ENCODE peak calls at places on chromosomes 16 and 17, in seven cellular contexts. W is esophagus muscularis mucosa, J is NB4, Y is tibial nerve, A is HCT116, E is right lobe of liver, O is adrenal gland. K is an unnamed sample.

GRCh38 chr16:67979955-67980678 is at the start of gene DPEP3:
- DNase-seq in W (no peak), J (no peak), Y (no peak), A (no peak), E (no peak), O (no peak), K (no peak)

GRCh38 chr17:61000911-61001310 is 323.3 kb downstream of the BCAS3 start:
- DNase-seq in W (no peak), J (peak), Y (no peak), A (no peak), E (no peak), O (no peak), K (no peak)

GRCh38 chr16:49652441-49653175 is 203.3 kb downstream of the ZNF423 start:
- DNase-seq in W (no peak), J (no peak), Y (peak), A (no peak), E (no peak), O (no peak), K (no peak)

GRCh38 chr17:50362661-50363060 is 10.3 kb downstream of the MRPL27 start:
- DNase-seq in W (no peak), J (no peak), Y (no peak), A (no peak), E (no peak), O (no peak), K (no peak)

GRCh38 chr16:89402962-89403361 is 87.4 kb downstream of the ANKRD11 start:
- DNase-seq in W (no peak), J (peak), Y (no peak), A (no peak), E (no peak), O (no peak), K (no peak)

GRCh38 chr16:57192720-57193486 is 6.8 kb downstream of the RSPRY1 start:
- DNase-seq in W (no peak), J (no peak), Y (no peak), A (no peak), E (no peak), O (no peak), K (no peak)

GRCh38 chr16:74438492-74438979 is 17.3 kb upstream of the CLEC18B start:
- DNase-seq in W (no peak), J (peak), Y (no peak), A (no peak), E (no peak), O (no peak), K (no peak)

GRCh38 chr17:42111901-42112551 is 488 bp downstream of the DHX58 start:
- DNase-seq in W (no peak), J (no peak), Y (no peak), A (no peak), E (no peak), O (peak), K (peak)

GRCh38 chr16:57538235-57538711 is 1.9 kb upstream of the CCDC102A start:
- DNase-seq in W (no peak), J (no peak), Y (no peak), A (no peak), E (no peak), O (no peak), K (no peak)

GRCh38 chr17:13599168-13599577 is 2.6 kb downstream of the HS3ST3A1 start:
- DNase-seq in W (no peak), J (no peak), Y (no peak), A (no peak), E (no peak), O (no peak), K (no peak)

GRCh38 chr16:80084163-80084562 is 456.6 kb upstream of the DYNLRB2 start:
- DNase-seq in W (no peak), J (no peak), Y (no peak), A (no peak), E (no peak), O (no peak), K (no peak)

GRCh38 chr16:65122974-65123845 is 1.3 kb upstream of the CDH11 start:
- DNase-seq in W (no peak), J (no peak), Y (peak), A (no peak), E (peak), O (peak), K (no peak)

GRCh38 chr17:42459983-42460300 is 1.3 kb downstream of the ATP6V0A1 start:
- DNase-seq in W (no peak), J (peak), Y (no peak), A (no peak), E (no peak), O (no peak), K (no peak)

GRCh38 chr16:631808-632358 is 1.1 kb downstream of the WFIKKN1 start:
- DNase-seq in W (no peak), J (no peak), Y (no peak), A (no peak), E (no peak), O (no peak), K (no peak)

GRCh38 chr17:44005865-44006580 is 1.6 kb downstream of the NAGS start:
- DNase-seq in W (no peak), J (peak), Y (no peak), A (no peak), E (peak), O (peak), K (no peak)

GRCh38 chr16:60166111-60166510 is 1432.0 kb upstream of the GOT2 start:
- DNase-seq in W (no peak), J (no peak), Y (no peak), A (no peak), E (no peak), O (no peak), K (no peak)

GRCh38 chr17:81962499-81963441 is 1.8 kb upstream of the NOTUM start:
- DNase-seq in W (no peak), J (no peak), Y (no peak), A (no peak), E (no peak), O (no peak), K (no peak)

GRCh38 chr17:50514936-50515702 is 6.9 kb downstream of the MYCBPAP start:
- DNase-seq in W (no peak), J (no peak), Y (peak), A (no peak), E (peak), O (peak), K (no peak)

GRCh38 chr17:74513987-74514631 is 17.2 kb downstream of the CD300LB start:
- DNase-seq in W (peak), J (peak), Y (no peak), A (peak), E (no peak), O (no peak), K (no peak)

GRCh38 chr17:71974051-71974450 is 146.8 kb upstream of the SOX9 start:
- DNase-seq in W (no peak), J (no peak), Y (no peak), A (no peak), E (no peak), O (no peak), K (no peak)

GRCh38 chr16:82694239-82694874 is 67.6 kb downstream of the CDH13 start:
- DNase-seq in W (no peak), J (no peak), Y (no peak), A (no peak), E (no peak), O (no peak), K (peak)

GRCh38 chr16:79185681-79186080 is 414.9 kb downstream of the MAF start:
- DNase-seq in W (no peak), J (no peak), Y (no peak), A (no peak), E (no peak), O (no peak), K (no peak)

GRCh38 chr17:2056221-2057129 is 1.6 kb downstream of the HIC1 start:
- DNase-seq in W (peak), J (no peak), Y (no peak), A (no peak), E (no peak), O (no peak), K (no peak)

GRCh38 chr17:28497931-28498330 is 8.2 kb upstream of the FOXN1 start:
- DNase-seq in W (no peak), J (no peak), Y (no peak), A (no peak), E (no peak), O (no peak), K (no peak)

GRCh38 chr16:30551781-30552180 is 6.4 kb downstream of the ZNF764 start:
- DNase-seq in W (no peak), J (no peak), Y (no peak), A (no peak), E (no peak), O (no peak), K (no peak)

GRCh38 chr17:73209436-73209835 is 16.6 kb downstream of the COG1 start:
- DNase-seq in W (no peak), J (no peak), Y (no peak), A (no peak), E (no peak), O (no peak), K (no peak)
- TF ChIP-seq POLR2A in W (no peak), J (no peak), Y (no peak), A (no peak), E (no peak), O (no peak), K (no peak)

DNA sequence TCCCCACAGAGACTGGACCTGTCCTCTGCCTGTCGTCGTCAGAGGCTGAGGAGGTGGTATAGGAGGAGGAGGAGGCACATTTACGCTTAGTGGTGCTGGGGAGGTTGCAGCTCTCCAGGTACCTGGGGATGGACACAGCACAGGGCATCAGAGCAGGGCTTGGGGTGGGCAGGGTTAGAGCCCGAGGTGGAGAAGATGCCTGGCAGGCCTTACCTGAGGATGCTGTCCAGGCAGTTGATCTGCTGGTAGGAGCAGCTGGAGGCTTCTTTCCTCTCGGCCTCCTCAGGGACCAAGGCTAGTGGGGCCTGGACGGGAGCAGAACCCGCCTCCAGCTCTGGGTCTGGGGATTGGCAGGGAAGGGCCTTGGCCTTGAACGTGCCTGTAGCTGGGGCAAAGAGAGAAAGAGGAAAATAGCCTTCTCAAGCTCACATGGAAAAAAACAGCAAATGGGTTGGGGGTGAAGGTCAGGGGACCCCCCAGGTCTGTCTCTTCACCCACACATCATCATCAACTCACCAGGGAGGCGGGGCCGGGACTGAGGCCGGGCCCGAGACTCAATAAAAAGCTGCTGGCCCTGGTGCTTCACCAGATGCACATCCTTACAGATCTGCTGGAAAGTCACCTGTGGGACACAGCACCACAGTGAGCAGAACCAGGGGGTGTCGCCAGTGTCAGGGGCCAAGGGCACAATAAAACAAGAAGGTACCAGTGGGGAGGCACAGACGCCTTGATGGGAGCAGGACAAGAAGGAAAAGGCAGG is 5.6 kb downstream of the PER1 start:
- DNase-seq in W (no peak), J (no peak), Y (no peak), A (no peak), E (no peak), O (peak), K (no peak)
- TF ChIP-seq POLR2A in W (no peak), J (no peak), Y (no peak), A (no peak), E (no peak), O (no peak), K (no peak)

GRCh38 chr16:75710344-75710743 is 9.1 kb upstream of the DUXB start:
- DNase-seq in W (no peak), J (no peak), Y (no peak), A (no peak), E (no peak), O (no peak), K (no peak)

DNA sequence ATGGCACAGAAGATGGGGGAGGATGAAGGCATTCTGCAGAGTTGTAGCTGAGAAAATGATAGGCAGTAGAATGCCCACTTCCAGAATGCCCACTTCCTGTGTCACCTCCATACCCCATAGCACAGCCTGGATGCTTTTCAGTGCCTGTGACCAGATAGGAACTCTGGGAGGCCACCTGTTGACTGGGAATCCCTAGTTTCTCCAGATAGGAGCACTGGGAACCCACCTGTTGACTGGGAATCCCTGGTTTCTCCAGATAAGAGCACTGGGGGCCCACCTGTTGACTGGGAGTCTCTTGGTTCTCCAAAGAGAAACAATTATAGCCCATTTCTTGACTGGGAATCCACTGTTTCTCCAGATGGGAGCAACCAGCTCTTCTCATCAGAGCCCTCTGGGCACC is 11.6 kb downstream of the CPHXL start:
- DNase-seq in W (no peak), J (no peak), Y (no peak), A (no peak), E (no peak), O (no peak), K (no peak)
- TF ChIP-seq POLR2A in W (no peak), J (no peak), Y (no peak), A (no peak), E (no peak), O (no peak), K (no peak)

GRCh38 chr16:3019594-3020246 is 448 bp upstream of the TNFRSF12A start:
- DNase-seq in W (no peak), J (no peak), Y (no peak), A (no peak), E (peak), O (no peak), K (no peak)

GRCh38 chr16:3022208-3022696 is 1.5 kb downstream of the HCFC1R1 start:
- DNase-seq in W (peak), J (peak), Y (peak), A (peak), E (peak), O (peak), K (peak)

GRCh38 chr16:3021449-3022207 is 1.5 kb downstream of the TNFRSF12A start:
- DNase-seq in W (no peak), J (peak), Y (peak), A (peak), E (peak), O (peak), K (peak)

GRCh38 chr16:3020247-3020603 is at the start of gene TNFRSF12A:
- DNase-seq in W (peak), J (peak), Y (peak), A (peak), E (peak), O (peak), K (peak)

GRCh38 chr16:3020604-3021448 is 658 bp downstream of the TNFRSF12A start:
- DNase-seq in W (peak), J (peak), Y (peak), A (peak), E (peak), O (peak), K (peak)
- TF ChIP-seq POLR2A in W (no peak), J (no peak), Y (no peak), A (no peak), E (peak), O (no peak), K (peak)

DNA sequence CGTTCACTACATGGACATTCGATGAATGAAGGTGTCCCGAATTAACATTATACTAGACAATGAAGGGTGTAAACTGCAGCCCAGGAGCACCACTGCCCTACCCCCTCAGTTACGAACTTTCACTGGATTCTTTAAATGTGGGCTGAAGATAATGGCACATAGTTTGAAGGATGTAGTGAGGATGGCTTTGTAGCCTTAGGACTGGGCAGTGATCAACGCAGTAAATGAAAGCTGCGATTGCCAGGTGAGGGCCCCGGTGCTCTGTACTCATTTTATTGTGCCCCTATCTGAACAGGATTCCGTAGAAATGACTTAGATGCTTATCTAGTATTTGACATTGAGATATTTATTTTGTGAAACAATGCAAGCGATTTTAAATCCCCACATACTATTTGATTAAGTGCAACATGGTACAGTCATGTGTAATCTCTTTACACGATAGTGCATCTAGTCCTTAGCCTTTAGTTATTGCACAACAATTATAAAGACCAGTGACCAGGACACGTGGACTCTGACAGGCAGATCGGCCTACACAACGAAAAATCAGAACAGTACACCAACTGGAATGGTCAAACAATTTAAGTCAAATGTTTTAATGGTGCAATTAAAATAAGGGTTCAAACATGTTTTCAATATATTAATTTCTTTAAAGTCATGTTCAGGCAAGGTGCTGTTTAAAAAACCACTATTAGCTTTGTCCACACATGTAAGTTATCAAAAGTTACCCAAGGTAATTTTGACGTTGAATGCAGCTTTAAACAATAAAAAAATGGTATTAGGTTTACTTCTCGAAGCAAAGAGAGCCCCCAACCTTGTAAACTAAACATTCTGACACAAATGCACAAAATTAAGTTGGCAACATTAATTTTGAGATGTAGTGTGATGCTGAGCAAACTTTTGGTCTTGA is 17.4 kb upstream of the ERN1 start:
- DNase-seq in W (no peak), J (peak), Y (no peak), A (no peak), E (no peak), O (no peak), K (no peak)
- TF ChIP-seq POLR2A in W (no peak), J (peak), Y (no peak), A (peak), E (peak), O (no peak), K (peak)

DNA sequence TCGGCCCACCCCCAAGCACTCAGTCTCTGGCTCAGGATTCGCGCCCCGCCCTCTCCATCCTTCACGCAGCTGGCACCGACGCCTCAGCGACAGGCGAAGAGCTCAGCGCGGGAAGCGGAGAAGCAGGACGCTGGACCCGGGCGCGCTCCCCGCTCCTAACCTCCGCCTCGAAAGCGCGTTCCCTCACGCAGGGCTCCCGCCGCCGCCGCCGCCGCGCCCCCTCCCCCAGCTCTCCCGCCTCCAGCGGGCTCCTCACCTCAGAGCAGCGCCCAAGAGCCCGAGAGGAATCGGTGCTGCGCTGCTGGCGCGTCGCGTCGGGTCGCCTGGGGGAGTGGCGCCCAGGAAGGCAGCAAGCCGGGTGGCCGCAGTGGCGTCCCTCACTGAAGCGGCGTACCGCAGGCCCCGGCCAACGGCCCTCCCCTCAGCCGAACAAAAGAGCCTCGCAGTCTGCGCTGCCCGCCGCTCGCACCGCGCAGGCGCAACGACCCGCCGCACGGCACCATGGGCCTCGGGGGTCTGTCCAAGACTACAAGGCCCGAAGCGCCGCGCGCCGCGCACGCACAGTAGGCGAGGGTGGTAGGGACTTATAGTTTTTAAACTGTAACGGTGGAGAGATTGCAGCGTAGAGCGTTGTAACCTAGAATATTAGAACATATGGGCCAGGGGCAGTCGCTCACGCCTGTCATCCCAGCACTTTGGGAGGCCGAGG is at the start of gene CBX1:
- DNase-seq in W (peak), J (peak), Y (peak), A (peak), E (peak), O (peak), K (peak)
- TF ChIP-seq POLR2A in W (peak), J (no peak), Y (no peak), A (peak), E (peak), O (no peak), K (peak)

GRCh38 chr16:8682551-8683259 is 8.3 kb downstream of the ABAT start:
- DNase-seq in W (no peak), J (no peak), Y (no peak), A (no peak), E (no peak), O (no peak), K (no peak)
- TF ChIP-seq POLR2A in W (no peak), J (no peak), Y (no peak), A (no peak), E (no peak), O (no peak), K (no peak)

GRCh38 chr17:38507921-38508569 is 79.8 kb downstream of the ARHGAP23 start:
- DNase-seq in W (no peak), J (no peak), Y (no peak), A (no peak), E (no peak), O (no peak), K (no peak)
- TF ChIP-seq POLR2A in W (no peak), J (no peak), Y (no peak), A (no peak), E (no peak), O (no peak), K (no peak)

K was measured in H54.